ENCODE peak calls at places on chromosomes 7 and 10, in eight cellular contexts. One of them, this sample, is unnamed.

GRCh38 chr10:3950676-3951275 is 165.8 kb upstream of the KLF6 start:
- DNase-seq in left lung: no peak
- DNase-seq in NCI-H1694: no peak
- DNase-seq in activated T-cell treated with anti-CD3 and anti-CD28 coated beads for 1 hour: no peak
- DNase-seq in endothelial cell of umbilical vein: no peak
- DNase-seq in gastrocnemius medialis: no peak
- DNase-seq in activated naive CD4-positive, alpha-beta T cell treated with anti-CD3 and anti-CD28 coated beads, Interleukin-2, amount 10 ng/mL, durations not matched to agents 7 days and 5 days: peak
- DNase-seq in T1000: no peak
- DNase-seq in this sample: no peak

GRCh38 chr10:122435212-122435827 is 19.1 kb upstream of the ARMS2 start:
- DNase-seq in left lung: no peak
- DNase-seq in endothelial cell of umbilical vein: peak
- DNase-seq in activated naive CD4-positive, alpha-beta T cell treated with anti-CD3 and anti-CD28 coated beads, Interleukin-2, amount 10 ng/mL, durations not matched to agents 7 days and 5 days: no peak
- DNase-seq in T1000: no peak
- DNase-seq in NCI-H1694: peak
- DNase-seq in activated T-cell treated with anti-CD3 and anti-CD28 coated beads for 1 hour: no peak
- DNase-seq in gastrocnemius medialis: no peak
- DNase-seq in this sample: no peak

GRCh38 chr7:55065511-55066229 is 46.9 kb downstream of the EGFR start:
- DNase-seq in T1000: peak
- DNase-seq in NCI-H1694: no peak
- DNase-seq in gastrocnemius medialis: no peak
- DNase-seq in left lung: no peak
- DNase-seq in endothelial cell of umbilical vein: peak
- DNase-seq in activated naive CD4-positive, alpha-beta T cell treated with anti-CD3 and anti-CD28 coated beads, Interleukin-2, amount 10 ng/mL, durations not matched to agents 7 days and 5 days: no peak
- DNase-seq in activated T-cell treated with anti-CD3 and anti-CD28 coated beads for 1 hour: no peak
- DNase-seq in this sample: no peak

GRCh38 chr7:143250822-143251221 is 12.4 kb upstream of the GSTK1 start:
- DNase-seq in T1000: no peak
- DNase-seq in gastrocnemius medialis: no peak
- DNase-seq in NCI-H1694: no peak
- DNase-seq in activated naive CD4-positive, alpha-beta T cell treated with anti-CD3 and anti-CD28 coated beads, Interleukin-2, amount 10 ng/mL, durations not matched to agents 7 days and 5 days: no peak
- DNase-seq in activated T-cell treated with anti-CD3 and anti-CD28 coated beads for 1 hour: no peak
- DNase-seq in endothelial cell of umbilical vein: no peak
- DNase-seq in left lung: no peak
- DNase-seq in this sample: no peak

GRCh38 chr7:40230086-40230485 is 95.3 kb downstream of the SUGCT start:
- DNase-seq in gastrocnemius medialis: no peak
- DNase-seq in NCI-H1694: no peak
- DNase-seq in activated naive CD4-positive, alpha-beta T cell treated with anti-CD3 and anti-CD28 coated beads, Interleukin-2, amount 10 ng/mL, durations not matched to agents 7 days and 5 days: no peak
- DNase-seq in left lung: no peak
- DNase-seq in activated T-cell treated with anti-CD3 and anti-CD28 coated beads for 1 hour: no peak
- DNase-seq in endothelial cell of umbilical vein: no peak
- DNase-seq in T1000: no peak
- DNase-seq in this sample: no peak

GRCh38 chr10:111295788-111296187 is 219.0 kb downstream of the ADRA2A start:
- DNase-seq in gastrocnemius medialis: no peak
- DNase-seq in activated T-cell treated with anti-CD3 and anti-CD28 coated beads for 1 hour: no peak
- DNase-seq in NCI-H1694: no peak
- DNase-seq in activated naive CD4-positive, alpha-beta T cell treated with anti-CD3 and anti-CD28 coated beads, Interleukin-2, amount 10 ng/mL, durations not matched to agents 7 days and 5 days: no peak
- DNase-seq in endothelial cell of umbilical vein: no peak
- DNase-seq in T1000: no peak
- DNase-seq in left lung: no peak
- DNase-seq in this sample: no peak

GRCh38 chr7:20596653-20597052 is 18.8 kb upstream of the ABCB5 start:
- DNase-seq in T1000: no peak
- DNase-seq in NCI-H1694: no peak
- DNase-seq in endothelial cell of umbilical vein: peak
- DNase-seq in gastrocnemius medialis: no peak
- DNase-seq in activated naive CD4-positive, alpha-beta T cell treated with anti-CD3 and anti-CD28 coated beads, Interleukin-2, amount 10 ng/mL, durations not matched to agents 7 days and 5 days: no peak
- DNase-seq in left lung: no peak
- DNase-seq in activated T-cell treated with anti-CD3 and anti-CD28 coated beads for 1 hour: no peak
- DNase-seq in this sample: no peak

GRCh38 chr7:29265208-29265923 is 70.8 kb downstream of the CHN2 start:
- DNase-seq in activated naive CD4-positive, alpha-beta T cell treated with anti-CD3 and anti-CD28 coated beads, Interleukin-2, amount 10 ng/mL, durations not matched to agents 7 days and 5 days: no peak
- DNase-seq in T1000: no peak
- DNase-seq in gastrocnemius medialis: no peak
- DNase-seq in left lung: no peak
- DNase-seq in activated T-cell treated with anti-CD3 and anti-CD28 coated beads for 1 hour: no peak
- DNase-seq in NCI-H1694: no peak
- DNase-seq in endothelial cell of umbilical vein: peak
- DNase-seq in this sample: no peak

GRCh38 chr10:11336703-11337102 is 274.7 kb downstream of the USP6NL start:
- DNase-seq in T1000: no peak
- DNase-seq in activated naive CD4-positive, alpha-beta T cell treated with anti-CD3 and anti-CD28 coated beads, Interleukin-2, amount 10 ng/mL, durations not matched to agents 7 days and 5 days: no peak
- DNase-seq in endothelial cell of umbilical vein: peak
- DNase-seq in gastrocnemius medialis: no peak
- DNase-seq in NCI-H1694: no peak
- DNase-seq in activated T-cell treated with anti-CD3 and anti-CD28 coated beads for 1 hour: no peak
- DNase-seq in left lung: no peak
- DNase-seq in this sample: no peak

GRCh38 chr10:70192325-70192966 is 22.1 kb upstream of the SAR1A start:
- DNase-seq in activated T-cell treated with anti-CD3 and anti-CD28 coated beads for 1 hour: no peak
- DNase-seq in endothelial cell of umbilical vein: no peak
- DNase-seq in T1000: no peak
- DNase-seq in left lung: no peak
- DNase-seq in gastrocnemius medialis: no peak
- DNase-seq in activated naive CD4-positive, alpha-beta T cell treated with anti-CD3 and anti-CD28 coated beads, Interleukin-2, amount 10 ng/mL, durations not matched to agents 7 days and 5 days: no peak
- DNase-seq in NCI-H1694: no peak
- DNase-seq in this sample: no peak

GRCh38 chr10:31187607-31188210 is 131.3 kb upstream of the ZEB1 start:
- DNase-seq in activated naive CD4-positive, alpha-beta T cell treated with anti-CD3 and anti-CD28 coated beads, Interleukin-2, amount 10 ng/mL, durations not matched to agents 7 days and 5 days: no peak
- DNase-seq in NCI-H1694: no peak
- DNase-seq in activated T-cell treated with anti-CD3 and anti-CD28 coated beads for 1 hour: no peak
- DNase-seq in T1000: no peak
- DNase-seq in gastrocnemius medialis: no peak
- DNase-seq in left lung: no peak
- DNase-seq in endothelial cell of umbilical vein: no peak
- DNase-seq in this sample: no peak

GRCh38 chr10:75547391-75548298 is 116.2 kb downstream of the LRMDA start:
- DNase-seq in gastrocnemius medialis: no peak
- DNase-seq in activated T-cell treated with anti-CD3 and anti-CD28 coated beads for 1 hour: no peak
- DNase-seq in T1000: peak
- DNase-seq in left lung: no peak
- DNase-seq in endothelial cell of umbilical vein: no peak
- DNase-seq in activated naive CD4-positive, alpha-beta T cell treated with anti-CD3 and anti-CD28 coated beads, Interleukin-2, amount 10 ng/mL, durations not matched to agents 7 days and 5 days: no peak
- DNase-seq in NCI-H1694: no peak
- DNase-seq in this sample: no peak

GRCh38 chr10:49024484-49024883 is 84.8 kb upstream of the LRRC18 start:
- DNase-seq in endothelial cell of umbilical vein: no peak
- DNase-seq in left lung: no peak
- DNase-seq in activated naive CD4-positive, alpha-beta T cell treated with anti-CD3 and anti-CD28 coated beads, Interleukin-2, amount 10 ng/mL, durations not matched to agents 7 days and 5 days: no peak
- DNase-seq in NCI-H1694: no peak
- DNase-seq in activated T-cell treated with anti-CD3 and anti-CD28 coated beads for 1 hour: no peak
- DNase-seq in T1000: no peak
- DNase-seq in gastrocnemius medialis: no peak
- DNase-seq in this sample: no peak

GRCh38 chr10:127474501-127474900 is 74.6 kb upstream of the NPS start:
- DNase-seq in endothelial cell of umbilical vein: no peak
- DNase-seq in activated naive CD4-positive, alpha-beta T cell treated with anti-CD3 and anti-CD28 coated beads, Interleukin-2, amount 10 ng/mL, durations not matched to agents 7 days and 5 days: no peak
- DNase-seq in NCI-H1694: no peak
- DNase-seq in activated T-cell treated with anti-CD3 and anti-CD28 coated beads for 1 hour: no peak
- DNase-seq in gastrocnemius medialis: no peak
- DNase-seq in T1000: no peak
- DNase-seq in left lung: no peak
- DNase-seq in this sample: no peak